ENCODE peak calls at places on chromosome 22, in nine cellular contexts. K is adrenal gland, A is suprapubic skin, S is uterus, V is ovary, H is HCT116, U is stomach, Y is A549, J is IMR-90. T is an unnamed sample.

GRCh38 chr22:24437820-24438328 is 10.5 kb downstream of the ADORA2A start:
- DNase-seq in K (no peak), A (no peak), S (no peak), V (no peak), H (no peak), U (no peak), Y (no peak), J (no peak), T (no peak)

GRCh38 chr22:32761251-32761903 is 40.1 kb upstream of the TIMP3 start:
- DNase-seq in K (no peak), A (no peak), S (no peak), V (no peak), H (no peak), U (no peak), Y (no peak), J (peak), T (no peak)

GRCh38 chr22:32850591-32851517 is 49.3 kb downstream of the TIMP3 start:
- DNase-seq in K (peak), A (peak), S (peak), V (peak), H (no peak), U (peak), Y (no peak), J (no peak), T (no peak)

GRCh38 chr22:29479417-29480261 is at the start of gene NEFH:
- DNase-seq in K (no peak), A (no peak), S (no peak), V (peak), H (no peak), U (no peak), Y (no peak), J (no peak), T (no peak)

GRCh38 chr22:38861170-38861874 is 10.7 kb downstream of the CBX6 start:
- DNase-seq in K (peak), A (no peak), S (no peak), V (peak), H (no peak), U (no peak), Y (no peak), J (no peak), T (no peak)

GRCh38 chr22:42800731-42801536 is 56.1 kb downstream of the ARFGAP3 start:
- DNase-seq in K (no peak), A (peak), S (no peak), V (no peak), H (no peak), U (no peak), Y (no peak), J (no peak), T (no peak)

GRCh38 chr22:37504964-37505363 is 14.3 kb downstream of the CARD10 start:
- DNase-seq in K (no peak), A (no peak), S (no peak), V (no peak), H (no peak), U (no peak), Y (no peak), J (no peak), T (no peak)

GRCh38 chr22:23769321-23769965 is 1.7 kb upstream of the CHCHD10 start:
- DNase-seq in K (no peak), A (no peak), S (no peak), V (peak), H (no peak), U (no peak), Y (no peak), J (no peak), T (no peak)

GRCh38 chr22:45758603-45759002 is 87.0 kb downstream of the ATXN10 start:
- DNase-seq in K (no peak), A (no peak), S (no peak), V (no peak), H (no peak), U (no peak), Y (no peak), J (no peak), T (no peak)

GRCh38 chr22:48276933-48277867 is 1514.8 kb downstream of the TBC1D22A start:
- DNase-seq in K (no peak), A (no peak), S (no peak), V (no peak), H (no peak), U (no peak), Y (no peak), J (no peak), T (no peak)

GRCh38 chr22:36858966-36859365 is 1.8 kb upstream of the NCF4 start:
- DNase-seq in K (no peak), A (no peak), S (no peak), V (no peak), H (no peak), U (no peak), Y (no peak), J (no peak), T (no peak)

GRCh38 chr22:49062155-49063039 is 765.3 kb downstream of the BRD1 start:
- DNase-seq in K (no peak), A (no peak), S (no peak), V (no peak), H (no peak), U (no peak), Y (no peak), J (no peak), T (no peak)

GRCh38 chr22:39277135-39277607 is 32.4 kb upstream of the PDGFB start:
- DNase-seq in K (no peak), A (no peak), S (no peak), V (no peak), H (no peak), U (no peak), Y (no peak), J (peak), T (no peak)

GRCh38 chr22:48576333-48577013 is 1251.2 kb downstream of the BRD1 start:
- DNase-seq in K (no peak), A (no peak), S (no peak), V (peak), H (no peak), U (no peak), Y (no peak), J (no peak), T (no peak)

GRCh38 chr22:29912605-29913398 is 29.8 kb downstream of the MTMR3 start:
- DNase-seq in K (no peak), A (no peak), S (no peak), V (no peak), H (no peak), U (no peak), Y (peak), J (peak), T (no peak)

GRCh38 chr22:37633693-37634504 is 5.6 kb upstream of the SH3BP1 start:
- DNase-seq in K (peak), A (peak), S (peak), V (peak), H (no peak), U (peak), Y (no peak), J (peak), T (no peak)

GRCh38 chr22:20981787-20982562 is at the start of gene LZTR1:
- DNase-seq in K (peak), A (peak), S (peak), V (peak), H (peak), U (peak), Y (peak), J (peak), T (no peak)

GRCh38 chr22:37157516-37158289 is 8.0 kb upstream of the IL2RB start:
- DNase-seq in K (no peak), A (no peak), S (no peak), V (no peak), H (peak), U (no peak), Y (no peak), J (peak), T (no peak)

GRCh38 chr22:48382197-48382596 is 1445.5 kb downstream of the BRD1 start:
- DNase-seq in K (no peak), A (peak), S (no peak), V (peak), H (no peak), U (peak), Y (no peak), J (no peak), T (no peak)

DNA sequence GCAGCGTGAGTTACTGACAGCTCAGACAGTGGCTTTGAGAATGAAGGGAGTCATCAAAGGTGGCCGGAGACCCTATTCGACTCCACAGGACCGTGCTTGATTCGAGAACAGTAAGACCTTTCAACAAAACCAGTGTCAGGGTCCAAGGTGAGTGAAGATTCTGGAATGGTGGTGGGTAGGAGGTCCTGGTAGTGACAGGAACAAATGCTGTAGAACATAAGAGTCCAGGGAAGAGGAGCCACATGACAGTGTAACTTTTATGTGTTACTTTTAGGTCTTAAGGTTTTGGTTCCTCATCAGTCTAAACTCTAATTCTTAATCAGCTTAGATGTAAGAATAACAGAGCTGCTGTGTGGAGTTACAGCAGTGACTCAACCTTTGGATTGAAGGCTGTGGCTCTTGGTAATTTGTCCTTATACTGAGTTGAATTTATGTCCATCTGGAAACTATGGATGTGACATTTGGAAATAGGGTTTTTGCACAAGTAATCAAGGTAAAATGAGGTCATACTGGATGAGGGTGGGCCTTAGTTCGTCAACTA is 1.8 kb downstream of the TBC1D22A start:
- DNase-seq in K (no peak), A (no peak), S (no peak), V (no peak), H (no peak), U (no peak), Y (no peak), J (peak), T (no peak)
- H3K27ac ChIP-seq in K (no peak), A (no peak), S (peak), V (no peak), H (no peak), U (peak), Y (no peak), J (no peak), T (peak)

GRCh38 chr22:35649636-35650250 is 1.5 kb downstream of the APOL6 start:
- DNase-seq in K (no peak), A (no peak), S (no peak), V (no peak), H (no peak), U (no peak), Y (no peak), J (no peak), T (no peak)
- H3K4me3 ChIP-seq in K (peak), A (peak), S (peak), V (peak), H (no peak), U (peak), Y (no peak), J (no peak), T (no peak)

GRCh38 chr22:27557554-27558060 is 243.9 kb downstream of the MN1 start:
- DNase-seq in K (no peak), A (no peak), S (no peak), V (no peak), H (no peak), U (no peak), Y (no peak), J (no peak), T (no peak)

GRCh38 chr22:27558658-27559371 is 242.7 kb downstream of the MN1 start:
- DNase-seq in K (no peak), A (no peak), S (no peak), V (no peak), H (no peak), U (no peak), Y (no peak), J (no peak), T (no peak)

GRCh38 chr22:27554841-27555456 is 246.6 kb downstream of the MN1 start:
- DNase-seq in K (no peak), A (no peak), S (no peak), V (no peak), H (no peak), U (no peak), Y (no peak), J (no peak), T (no peak)

GRCh38 chr22:27554106-27554814 is 247.3 kb downstream of the MN1 start:
- DNase-seq in K (peak), A (no peak), S (peak), V (peak), H (no peak), U (peak), Y (no peak), J (peak), T (no peak)

GRCh38 chr22:27556371-27556770 is 245.2 kb downstream of the MN1 start:
- DNase-seq in K (no peak), A (no peak), S (no peak), V (no peak), H (no peak), U (no peak), Y (no peak), J (no peak), T (no peak)
- TF ChIP-seq POLR2A in K (no peak), A (no peak), S (no peak), V (no peak), H (no peak), U (no peak), Y (no peak), J (no peak), T (no peak)

GRCh38 chr22:26887456-26887855 is 230.1 kb downstream of the MIAT start:
- DNase-seq in K (no peak), A (no peak), S (no peak), V (no peak), H (no peak), U (no peak), Y (peak), J (peak), T (no peak)
- H3K27ac ChIP-seq in K (no peak), A (no peak), S (no peak), V (no peak), H (no peak), U (no peak), Y (peak), J (no peak), T (no peak)

GRCh38 chr22:22069450-22070370 is 87.1 kb upstream of the TOP3B start:
- DNase-seq in K (no peak), A (no peak), S (no peak), V (no peak), H (no peak), U (no peak), Y (no peak), J (no peak), T (no peak)
- H3K4me3 ChIP-seq in K (no peak), A (no peak), S (no peak), V (no peak), H (no peak), U (no peak), Y (no peak), J (no peak), T (no peak)

DNA sequence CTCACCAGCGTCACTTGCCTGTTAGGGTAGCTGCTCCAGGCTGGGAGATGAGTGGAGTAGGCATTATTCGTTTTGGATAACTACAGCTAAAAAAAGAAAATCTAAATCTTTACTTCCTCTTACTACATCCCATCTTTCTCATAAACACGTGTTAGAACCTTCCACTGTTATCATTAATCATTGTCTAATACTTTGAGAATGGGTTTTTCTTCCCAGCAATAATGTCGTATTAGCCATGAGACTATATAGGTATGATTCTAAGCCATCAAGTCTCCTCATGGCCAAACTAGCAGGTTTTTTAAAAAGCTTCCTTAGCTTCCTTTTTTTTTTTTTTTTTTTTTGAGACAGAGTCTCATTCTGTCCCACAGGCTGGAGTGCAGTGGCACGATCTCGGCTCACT is 3.9 kb upstream of the TEF start:
- DNase-seq in K (no peak), A (no peak), S (no peak), V (no peak), H (no peak), U (no peak), Y (no peak), J (no peak), T (no peak)
- TF ChIP-seq POLR2A in K (no peak), A (no peak), S (no peak), V (no peak), H (no peak), U (no peak), Y (no peak), J (no peak), T (no peak)

GRCh38 chr22:19046719-19047609 is 75.2 kb downstream of the DGCR2 start:
- DNase-seq in K (peak), A (no peak), S (no peak), V (peak), H (no peak), U (no peak), Y (no peak), J (no peak), T (no peak)

GRCh38 chr22:19050117-19050516 is 72.1 kb downstream of the DGCR2 start:
- DNase-seq in K (no peak), A (no peak), S (no peak), V (no peak), H (no peak), U (no peak), Y (no peak), J (no peak), T (no peak)

GRCh38 chr22:19046287-19046686 is 75.9 kb downstream of the DGCR2 start:
- DNase-seq in K (no peak), A (no peak), S (no peak), V (no peak), H (no peak), U (no peak), Y (no peak), J (no peak), T (no peak)

GRCh38 chr22:19047993-19048392 is 74.2 kb downstream of the DGCR2 start:
- DNase-seq in K (peak), A (no peak), S (no peak), V (peak), H (no peak), U (no peak), Y (no peak), J (no peak), T (no peak)

DNA sequence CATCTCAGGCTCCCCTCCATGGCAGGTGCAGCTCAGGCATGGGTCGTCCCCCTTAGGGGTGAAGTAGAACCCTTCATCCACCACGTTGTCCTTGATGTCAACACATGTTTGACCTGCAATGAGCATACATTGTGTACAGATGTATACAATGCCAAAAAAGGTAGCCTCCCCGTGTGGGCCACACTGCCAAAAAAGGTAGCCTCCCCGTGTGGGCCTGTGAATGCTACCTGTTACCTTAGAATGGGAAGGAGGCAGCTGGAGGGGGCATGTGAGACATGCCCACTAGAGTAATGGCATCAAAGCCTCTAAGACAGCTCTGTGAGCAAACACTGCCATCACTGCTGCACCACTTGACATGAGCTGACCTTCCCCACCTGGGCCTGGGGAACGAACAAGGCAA is 73.7 kb downstream of the DGCR2 start:
- DNase-seq in K (peak), A (no peak), S (no peak), V (peak), H (no peak), U (no peak), Y (no peak), J (no peak), T (no peak)
- H3K27ac ChIP-seq in K (no peak), A (no peak), S (no peak), V (no peak), H (no peak), U (no peak), Y (no peak), J (no peak), T (no peak)

GRCh38 chr22:28229566-28230483 is 310.8 kb upstream of the PITPNB start:
- DNase-seq in K (no peak), A (no peak), S (no peak), V (no peak), H (no peak), U (no peak), Y (no peak), J (peak), T (no peak)
- H3K4me3 ChIP-seq in K (no peak), A (no peak), S (no peak), V (no peak), H (no peak), U (no peak), Y (no peak), J (no peak), T (no peak)

GRCh38 chr22:41444360-41445170 is 2.0 kb downstream of the TOB2 start:
- DNase-seq in K (peak), A (peak), S (peak), V (peak), H (peak), U (peak), Y (peak), J (peak), T (peak)
- TF ChIP-seq POLR2A in K (no peak), A (no peak), S (peak), V (no peak), H (no peak), U (no peak), Y (no peak), J (no peak), T (no peak)

DNA sequence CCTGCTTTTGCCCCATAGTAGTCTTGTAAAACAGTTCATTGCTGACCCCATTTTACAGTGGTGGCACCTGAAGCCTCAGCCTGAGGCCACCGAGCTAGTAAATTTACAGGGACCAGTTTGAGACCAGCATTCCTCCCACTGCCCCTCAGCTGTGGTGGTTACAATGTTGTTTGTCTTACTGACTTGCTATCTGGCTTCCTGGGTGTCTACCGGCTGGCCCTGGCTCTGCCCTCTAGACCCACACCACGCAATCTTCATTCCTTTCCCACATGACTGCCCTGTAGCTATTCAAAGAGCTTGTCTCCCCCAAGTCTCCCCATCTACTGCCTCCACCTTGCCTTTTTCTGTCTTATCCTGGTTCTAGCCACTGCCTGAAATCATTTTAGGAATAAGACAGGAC is 20.8 kb downstream of the PIK3IP1 start:
- DNase-seq in K (no peak), A (no peak), S (no peak), V (no peak), H (no peak), U (no peak), Y (no peak), J (no peak), T (no peak)
- H3K27ac ChIP-seq in K (no peak), A (no peak), S (no peak), V (no peak), H (no peak), U (peak), Y (no peak), J (no peak), T (no peak)

T was measured in esophagus squamous epithelium.